ENCODE peak calls at places on chromosomes 5 and 9, in seven cellular contexts. One of them, this sample, is unnamed.

GRCh38 chr5:6354848-6355247 is 23.5 kb downstream of the MED10 start:
- DNase-seq in body of pancreas: no peak
- DNase-seq in A549: no peak
- DNase-seq in GM23338: no peak
- DNase-seq in fibroblast of mammary gland: no peak
- DNase-seq in lower lobe of right lung: no peak
- DNase-seq in fibroblast of lung: no peak
- DNase-seq in this sample: no peak

GRCh38 chr9:111443454-111443853 is 40.7 kb downstream of the ECPAS start:
- DNase-seq in fibroblast of lung: no peak
- DNase-seq in GM23338: no peak
- DNase-seq in fibroblast of mammary gland: no peak
- DNase-seq in body of pancreas: no peak
- DNase-seq in A549: no peak
- DNase-seq in lower lobe of right lung: no peak
- DNase-seq in this sample: no peak

GRCh38 chr5:149809919-149810691 is 80.0 kb downstream of the PPARGC1B start:
- DNase-seq in fibroblast of mammary gland: no peak
- DNase-seq in body of pancreas: no peak
- DNase-seq in lower lobe of right lung: peak
- DNase-seq in A549: no peak
- DNase-seq in fibroblast of lung: no peak
- DNase-seq in GM23338: no peak
- DNase-seq in this sample: no peak

GRCh38 chr9:98867434-98868168 is 60.1 kb downstream of the GALNT12 start:
- DNase-seq in fibroblast of mammary gland: peak
- DNase-seq in body of pancreas: peak
- DNase-seq in GM23338: no peak
- DNase-seq in A549: no peak
- DNase-seq in lower lobe of right lung: peak
- DNase-seq in fibroblast of lung: peak
- DNase-seq in this sample: peak

GRCh38 chr5:6471252-6471651 is 22.6 kb downstream of the UBE2QL1 start:
- DNase-seq in A549: no peak
- DNase-seq in GM23338: no peak
- DNase-seq in fibroblast of lung: no peak
- DNase-seq in body of pancreas: no peak
- DNase-seq in lower lobe of right lung: no peak
- DNase-seq in fibroblast of mammary gland: no peak
- DNase-seq in this sample: no peak

GRCh38 chr5:32462618-32463017 is 18.1 kb upstream of the ZFR start:
- DNase-seq in fibroblast of lung: no peak
- DNase-seq in A549: peak
- DNase-seq in GM23338: no peak
- DNase-seq in lower lobe of right lung: no peak
- DNase-seq in body of pancreas: no peak
- DNase-seq in fibroblast of mammary gland: peak
- DNase-seq in this sample: peak

GRCh38 chr5:61332891-61333350 is 863 bp downstream of the ZSWIM6 start:
- DNase-seq in lower lobe of right lung: peak
- DNase-seq in GM23338: peak
- DNase-seq in body of pancreas: peak
- DNase-seq in fibroblast of mammary gland: peak
- DNase-seq in fibroblast of lung: peak
- DNase-seq in A549: peak
- DNase-seq in this sample: peak

GRCh38 chr5:138702166-138702826 is 50.9 kb upstream of the CTNNA1 start:
- DNase-seq in lower lobe of right lung: no peak
- DNase-seq in fibroblast of mammary gland: no peak
- DNase-seq in A549: no peak
- DNase-seq in body of pancreas: no peak
- DNase-seq in fibroblast of lung: peak
- DNase-seq in GM23338: no peak
- DNase-seq in this sample: no peak

GRCh38 chr5:112555197-112555596 is 136.1 kb upstream of the EPB41L4A start:
- DNase-seq in fibroblast of lung: no peak
- DNase-seq in fibroblast of mammary gland: no peak
- DNase-seq in lower lobe of right lung: no peak
- DNase-seq in GM23338: no peak
- DNase-seq in body of pancreas: no peak
- DNase-seq in A549: no peak
- DNase-seq in this sample: no peak

GRCh38 chr9:129887210-129888084 is 52.2 kb downstream of the USP20 start:
- DNase-seq in lower lobe of right lung: no peak
- DNase-seq in GM23338: no peak
- DNase-seq in body of pancreas: no peak
- DNase-seq in fibroblast of lung: peak
- DNase-seq in A549: no peak
- DNase-seq in fibroblast of mammary gland: peak
- DNase-seq in this sample: peak

GRCh38 chr9:115289757-115290208 is 171.8 kb upstream of the TNC start:
- DNase-seq in lower lobe of right lung: no peak
- DNase-seq in fibroblast of mammary gland: peak
- DNase-seq in A549: no peak
- DNase-seq in body of pancreas: no peak
- DNase-seq in fibroblast of lung: peak
- DNase-seq in GM23338: no peak
- DNase-seq in this sample: peak

GRCh38 chr9:117821943-117822342 is 117.7 kb downstream of the TLR4 start:
- DNase-seq in lower lobe of right lung: no peak
- DNase-seq in body of pancreas: no peak
- DNase-seq in fibroblast of mammary gland: no peak
- DNase-seq in A549: no peak
- DNase-seq in fibroblast of lung: no peak
- DNase-seq in GM23338: no peak
- DNase-seq in this sample: no peak

GRCh38 chr9:89036383-89036782 is 45.1 kb downstream of the S1PR3 start:
- DNase-seq in A549: no peak
- DNase-seq in GM23338: no peak
- DNase-seq in fibroblast of mammary gland: no peak
- DNase-seq in lower lobe of right lung: no peak
- DNase-seq in body of pancreas: no peak
- DNase-seq in fibroblast of lung: peak
- DNase-seq in this sample: peak

GRCh38 chr5:66174338-66174737 is 30.2 kb downstream of the SREK1 start:
- DNase-seq in A549: no peak
- DNase-seq in GM23338: peak
- DNase-seq in lower lobe of right lung: no peak
- DNase-seq in body of pancreas: no peak
- DNase-seq in fibroblast of lung: peak
- DNase-seq in fibroblast of mammary gland: peak
- DNase-seq in this sample: peak

GRCh38 chr9:13110766-13111400 is 168.6 kb downstream of the MPDZ start:
- DNase-seq in GM23338: no peak
- DNase-seq in fibroblast of lung: peak
- DNase-seq in fibroblast of mammary gland: peak
- DNase-seq in A549: no peak
- DNase-seq in lower lobe of right lung: no peak
- DNase-seq in body of pancreas: peak
- DNase-seq in this sample: peak

GRCh38 chr5:17374973-17375844 is 122.8 kb upstream of the TAF11L2 start:
- DNase-seq in body of pancreas: peak
- DNase-seq in fibroblast of mammary gland: peak
- DNase-seq in GM23338: peak
- DNase-seq in lower lobe of right lung: no peak
- DNase-seq in A549: peak
- DNase-seq in fibroblast of lung: peak
- DNase-seq in this sample: peak

GRCh38 chr5:56681346-56681745 is 134.0 kb upstream of the MAP3K1 start:
- DNase-seq in body of pancreas: no peak
- DNase-seq in GM23338: no peak
- DNase-seq in fibroblast of lung: no peak
- DNase-seq in lower lobe of right lung: no peak
- DNase-seq in fibroblast of mammary gland: peak
- DNase-seq in A549: no peak
- DNase-seq in this sample: peak

GRCh38 chr9:89869774-89870173 is 265.0 kb downstream of the GADD45G start:
- DNase-seq in A549: no peak
- DNase-seq in GM23338: no peak
- DNase-seq in fibroblast of mammary gland: no peak
- DNase-seq in fibroblast of lung: peak
- DNase-seq in body of pancreas: no peak
- DNase-seq in lower lobe of right lung: peak
- DNase-seq in this sample: no peak

GRCh38 chr5:100803391-100803790 is 99.7 kb downstream of the ST8SIA4 start:
- DNase-seq in fibroblast of lung: peak
- DNase-seq in fibroblast of mammary gland: peak
- DNase-seq in GM23338: no peak
- DNase-seq in A549: no peak
- DNase-seq in lower lobe of right lung: no peak
- DNase-seq in body of pancreas: peak
- DNase-seq in this sample: peak

GRCh38 chr5:150317048-150318003 is 14.6 kb upstream of the ARSI start:
- DNase-seq in GM23338: peak
- DNase-seq in body of pancreas: no peak
- DNase-seq in fibroblast of lung: peak
- DNase-seq in lower lobe of right lung: no peak
- DNase-seq in fibroblast of mammary gland: peak
- DNase-seq in A549: peak
- DNase-seq in this sample: peak

DNA sequence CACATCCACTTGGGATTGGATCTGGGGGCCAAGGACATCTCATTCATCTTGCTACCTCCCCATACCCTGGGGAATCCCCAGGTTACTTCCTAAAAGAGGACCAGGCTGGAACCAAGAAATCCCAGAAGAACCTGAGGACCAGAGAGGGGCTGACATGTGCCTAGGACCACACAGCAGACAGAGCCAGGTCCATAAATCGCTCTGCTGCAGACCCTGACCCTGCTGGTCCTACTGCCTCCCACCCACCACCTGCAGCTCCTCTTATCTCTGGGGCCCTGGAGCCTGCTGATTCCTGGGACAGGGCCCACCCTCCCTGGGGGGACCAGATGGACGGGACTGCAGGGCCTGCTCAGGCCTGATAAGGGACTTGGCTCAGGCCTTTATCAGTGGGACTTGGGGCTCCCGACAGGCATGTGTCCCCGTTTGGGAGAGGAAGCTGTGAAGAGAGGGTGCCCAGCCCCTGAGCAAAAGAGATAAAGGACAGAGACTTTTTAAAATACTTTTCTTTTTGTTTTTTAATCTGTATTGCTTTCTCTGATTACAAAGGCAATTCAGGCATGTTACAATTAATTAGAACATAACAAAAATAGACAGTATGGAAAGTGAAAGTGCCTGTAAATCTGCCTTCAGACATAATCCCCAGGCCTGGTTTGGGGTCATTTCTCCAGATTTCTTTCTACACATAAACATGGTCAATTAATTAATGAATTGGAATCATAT is 101.3 kb upstream of the LARP1 start:
- DNase-seq in GM23338: no peak
- DNase-seq in body of pancreas: peak
- DNase-seq in fibroblast of lung: no peak
- DNase-seq in lower lobe of right lung: no peak
- DNase-seq in A549: no peak
- DNase-seq in fibroblast of mammary gland: no peak
- DNase-seq in this sample: no peak
- H3K4me3 ChIP-seq in GM23338: no peak
- H3K4me3 ChIP-seq in body of pancreas: no peak
- H3K4me3 ChIP-seq in fibroblast of lung: peak
- H3K4me3 ChIP-seq in lower lobe of right lung: peak
- H3K4me3 ChIP-seq in A549: no peak
- H3K4me3 ChIP-seq in fibroblast of mammary gland: no peak
- H3K4me3 ChIP-seq in this sample: peak

GRCh38 chr5:179241764-179242370 is 103.4 kb downstream of the ADAMTS2 start:
- DNase-seq in GM23338: no peak
- DNase-seq in fibroblast of lung: no peak
- DNase-seq in fibroblast of mammary gland: no peak
- DNase-seq in body of pancreas: peak
- DNase-seq in lower lobe of right lung: peak
- DNase-seq in A549: no peak
- DNase-seq in this sample: no peak
- H3K4me3 ChIP-seq in GM23338: no peak
- H3K4me3 ChIP-seq in fibroblast of lung: no peak
- H3K4me3 ChIP-seq in fibroblast of mammary gland: no peak
- H3K4me3 ChIP-seq in body of pancreas: no peak
- H3K4me3 ChIP-seq in lower lobe of right lung: no peak
- H3K4me3 ChIP-seq in A549: no peak
- H3K4me3 ChIP-seq in this sample: no peak

GRCh38 chr5:130104895-130105684 is 200.8 kb downstream of the CHSY3 start:
- DNase-seq in fibroblast of mammary gland: no peak
- DNase-seq in A549: no peak
- DNase-seq in GM23338: no peak
- DNase-seq in fibroblast of lung: no peak
- DNase-seq in lower lobe of right lung: no peak
- DNase-seq in body of pancreas: no peak
- DNase-seq in this sample: peak
- H3K4me3 ChIP-seq in fibroblast of mammary gland: no peak
- H3K4me3 ChIP-seq in A549: no peak
- H3K4me3 ChIP-seq in GM23338: no peak
- H3K4me3 ChIP-seq in fibroblast of lung: no peak
- H3K4me3 ChIP-seq in lower lobe of right lung: no peak
- H3K4me3 ChIP-seq in body of pancreas: no peak
- H3K4me3 ChIP-seq in this sample: no peak

GRCh38 chr9:136398286-136398685 is 1.7 kb downstream of the SNAPC4 start:
- DNase-seq in body of pancreas: no peak
- DNase-seq in lower lobe of right lung: no peak
- DNase-seq in GM23338: no peak
- DNase-seq in fibroblast of mammary gland: no peak
- DNase-seq in A549: no peak
- DNase-seq in fibroblast of lung: no peak
- DNase-seq in this sample: no peak
- H3K4me3 ChIP-seq in body of pancreas: no peak
- H3K4me3 ChIP-seq in lower lobe of right lung: no peak
- H3K4me3 ChIP-seq in GM23338: no peak
- H3K4me3 ChIP-seq in fibroblast of mammary gland: no peak
- H3K4me3 ChIP-seq in A549: no peak
- H3K4me3 ChIP-seq in fibroblast of lung: peak
- H3K4me3 ChIP-seq in this sample: peak

DNA sequence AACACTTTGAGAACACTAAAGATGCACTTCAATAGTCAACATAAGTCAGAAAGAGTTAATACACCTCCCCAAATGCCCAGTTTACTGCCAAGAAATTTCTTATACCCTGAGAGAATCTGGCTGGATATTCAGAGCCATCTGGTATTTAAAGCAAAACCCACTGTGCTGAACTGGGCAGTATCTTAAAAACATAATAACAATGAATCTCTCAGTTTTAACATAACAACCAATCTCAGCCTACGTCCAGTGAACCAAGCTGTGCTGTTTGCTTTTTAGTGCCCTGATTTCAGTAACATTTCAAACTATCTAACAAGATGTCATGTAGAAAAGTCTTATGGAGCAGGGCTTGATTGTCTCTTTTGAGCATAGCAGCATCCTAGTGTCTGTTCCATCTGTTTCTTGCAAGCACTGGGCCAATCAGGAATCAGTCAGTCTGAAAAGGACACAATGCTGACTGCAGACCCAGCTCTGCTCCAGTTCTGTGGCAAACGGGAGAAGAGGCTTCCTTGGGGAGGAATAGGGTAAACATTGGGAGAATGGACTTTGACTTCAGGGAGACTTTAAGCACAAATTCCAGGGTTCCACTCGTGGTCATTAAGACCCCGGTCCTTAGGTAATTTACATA is 43.5 kb upstream of the FAM81B start:
- DNase-seq in lower lobe of right lung: no peak
- DNase-seq in body of pancreas: no peak
- DNase-seq in A549: no peak
- DNase-seq in GM23338: no peak
- DNase-seq in fibroblast of lung: no peak
- DNase-seq in fibroblast of mammary gland: no peak
- DNase-seq in this sample: no peak
- H3K4me3 ChIP-seq in lower lobe of right lung: no peak
- H3K4me3 ChIP-seq in body of pancreas: no peak
- H3K4me3 ChIP-seq in A549: no peak
- H3K4me3 ChIP-seq in GM23338: no peak
- H3K4me3 ChIP-seq in fibroblast of lung: no peak
- H3K4me3 ChIP-seq in fibroblast of mammary gland: no peak
- H3K4me3 ChIP-seq in this sample: no peak